ENCODE peak calls at places on chromosomes 1 and 21, in ten cellular contexts. I, Y, S, B, R, X, A, O, M and J are unnamed samples.

GRCh38 chr1:199081739-199082138 is 442.9 kb downstream of the PTPRC start:
- DNase-seq in I (no peak), Y (no peak), S (no peak), B (no peak), R (no peak), X (no peak), A (no peak), O (peak; percentile 69), M (no peak), J (no peak)

GRCh38 chr1:1400576-1401456 is 1.7 kb upstream of the CCNL2 start:
- DNase-seq in I (no peak), Y (no peak), S (no peak), B (no peak), R (no peak), X (no peak), A (no peak), O (no peak), M (no peak), J (no peak)

GRCh38 chr1:51792864-51793263 is 85.7 kb downstream of the NRDC start:
- DNase-seq in I (no peak), Y (no peak), S (no peak), B (no peak), R (no peak), X (peak; percentile 7), A (no peak), O (no peak), M (no peak), J (no peak)

GRCh38 chr1:14661220-14661619 is 62.7 kb downstream of the KAZN start:
- DNase-seq in I (no peak), Y (no peak), S (no peak), B (no peak), R (peak; percentile 54), X (no peak), A (no peak), O (no peak), M (no peak), J (no peak)

GRCh38 chr21:32474179-32475059 is 61.9 kb downstream of the EVA1C start:
- DNase-seq in I (no peak), Y (no peak), S (no peak), B (no peak), R (no peak), X (no peak), A (no peak), O (no peak), M (no peak), J (no peak)

GRCh38 chr21:41367598-41368360 is 6.0 kb downstream of the MX2 start:
- DNase-seq in I (no peak), Y (no peak), S (no peak), B (no peak), R (no peak), X (no peak), A (peak; percentile 17), O (peak; percentile 90), M (no peak), J (no peak)

GRCh38 chr21:41501919-41502318 is 6.0 kb downstream of the TMPRSS2 start:
- DNase-seq in I (peak; percentile 9), Y (peak; percentile 64), S (no peak), B (peak; percentile 42), R (no peak), X (no peak), A (no peak), O (no peak), M (no peak), J (no peak)

GRCh38 chr1:27106561-27107323 is 48.2 kb downstream of the SLC9A1 start:
- DNase-seq in I (no peak), Y (no peak), S (no peak), B (no peak), R (no peak), X (no peak), A (no peak), O (peak; percentile 62), M (no peak), J (no peak)

GRCh38 chr1:91997607-91998195 is 32.1 kb upstream of the EPHX4 start:
- DNase-seq in I (peak; percentile 28), Y (peak; percentile 49), S (peak; percentile 30), B (peak; percentile 42), R (peak; percentile 17), X (peak; percentile 57), A (no peak), O (peak; percentile 46), M (no peak), J (no peak)

GRCh38 chr1:165629848-165630628 is 996 bp upstream of the MGST3 start:
- DNase-seq in I (no peak), Y (no peak), S (no peak), B (no peak), R (peak; percentile 78), X (peak; percentile 9), A (no peak), O (no peak), M (peak; percentile 17), J (no peak)

GRCh38 chr1:111739222-111739983 is at the start of gene INKA2:
- DNase-seq in I (peak; percentile 65), Y (peak; percentile 84), S (peak; percentile 90), B (peak; percentile 89), R (peak; percentile 90), X (peak; percentile 84), A (peak; percentile 95), O (peak; percentile 92), M (peak; percentile 55), J (peak; percentile 81)

GRCh38 chr1:210342986-210343780 is 14.5 kb downstream of the HHAT start:
- DNase-seq in I (no peak), Y (no peak), S (no peak), B (no peak), R (no peak), X (no peak), A (no peak), O (peak; percentile 68), M (no peak), J (no peak)

GRCh38 chr1:71193153-71193552 is 112.3 kb upstream of the ZRANB2 start:
- DNase-seq in I (no peak), Y (peak; percentile 68), S (no peak), B (no peak), R (no peak), X (no peak), A (no peak), O (no peak), M (no peak), J (no peak)

GRCh38 chr1:43250351-43250761 is 19.4 kb upstream of the TMEM125 start:
- DNase-seq in I (no peak), Y (no peak), S (no peak), B (no peak), R (no peak), X (no peak), A (no peak), O (no peak), M (no peak), J (no peak)

GRCh38 chr21:25568230-25568629 is 39.1 kb downstream of the MRPL39 start:
- DNase-seq in I (no peak), Y (no peak), S (no peak), B (no peak), R (no peak), X (peak; percentile 42), A (peak; percentile 43), O (peak; percentile 76), M (no peak), J (no peak)

GRCh38 chr1:76491737-76492136 is 375.5 kb upstream of the ST6GALNAC5 start:
- DNase-seq in I (no peak), Y (no peak), S (no peak), B (no peak), R (no peak), X (no peak), A (no peak), O (no peak), M (no peak), J (no peak)

GRCh38 chr1:154767315-154768240 is 102.5 kb downstream of the KCNN3 start:
- DNase-seq in I (no peak), Y (peak; percentile 75), S (no peak), B (no peak), R (peak; percentile 95), X (no peak), A (no peak), O (no peak), M (no peak), J (peak; percentile 78)

GRCh38 chr1:42765832-42766722 is 751 bp downstream of the P3H1 start:
- DNase-seq in I (peak; percentile 50), Y (no peak), S (peak; percentile 50), B (peak; percentile 64), R (peak; percentile 33), X (peak; percentile 70), A (peak; percentile 36), O (peak; percentile 58), M (no peak), J (peak; percentile 55)

GRCh38 chr1:234990874-234991801 is 137.5 kb downstream of the TOMM20 start:
- DNase-seq in I (no peak), Y (no peak), S (no peak), B (no peak), R (no peak), X (peak; percentile 38), A (no peak), O (no peak), M (no peak), J (no peak)

GRCh38 chr1:1680912-1681273 is 11.7 kb downstream of the SLC35E2B start:
- DNase-seq in I (no peak), Y (peak; percentile 47), S (no peak), B (no peak), R (no peak), X (no peak), A (no peak), O (no peak), M (no peak), J (no peak)

GRCh38 chr1:14625587-14626447 is 27.3 kb downstream of the KAZN start:
- DNase-seq in I (no peak), Y (peak; percentile 28), S (no peak), B (no peak), R (peak; percentile 7), X (no peak), A (no peak), O (no peak), M (no peak), J (no peak)

GRCh38 chr1:200075938-200076546 is 48.5 kb downstream of the NR5A2 start:
- DNase-seq in I (peak; percentile 86), Y (no peak), S (peak; percentile 55), B (peak; percentile 76), R (peak; percentile 44), X (no peak), A (no peak), O (no peak), M (no peak), J (no peak)

GRCh38 chr1:29592731-29593130 is 356.4 kb downstream of the PTPRU start:
- DNase-seq in I (no peak), Y (no peak), S (no peak), B (no peak), R (no peak), X (no peak), A (no peak), O (no peak), M (no peak), J (no peak)

GRCh38 chr1:55362558-55362957 is 147.4 kb upstream of the USP24 start:
- DNase-seq in I (peak; percentile 24), Y (no peak), S (no peak), B (no peak), R (no peak), X (no peak), A (no peak), O (no peak), M (no peak), J (no peak)

GRCh38 chr1:53197301-53198205 is 929 bp downstream of the CPT2 start:
- DNase-seq in I (no peak), Y (no peak), S (no peak), B (peak; percentile 32), R (no peak), X (no peak), A (no peak), O (no peak), M (no peak), J (no peak)

GRCh38 chr1:12167493-12168429 is 970 bp downstream of the TNFRSF1B start:
- DNase-seq in I (no peak), Y (no peak), S (no peak), B (no peak), R (no peak), X (peak; percentile 52), A (no peak), O (peak; percentile 41), M (no peak), J (no peak)

GRCh38 chr1:116544588-116545358 is 26.1 kb downstream of the CD58 start:
- DNase-seq in I (no peak), Y (no peak), S (no peak), B (no peak), R (no peak), X (peak; percentile 44), A (no peak), O (peak; percentile 78), M (no peak), J (no peak)

GRCh38 chr1:6347641-6348487 is 45.7 kb downstream of the ACOT7 start:
- DNase-seq in I (no peak), Y (no peak), S (peak; percentile 26), B (peak; percentile 53), R (no peak), X (peak; percentile 71), A (no peak), O (peak; percentile 52), M (peak; percentile 56), J (no peak)